ENCODE peak calls at places on chromosomes 1 and 21, in four cellular contexts. B is HepG2, N is GM12878, I is tibial nerve. L is an unnamed sample.

GRCh38 chr1:223760833-223761232 is 48.5 kb downstream of the CAPN2 start:
- DNase-seq in B (no peak), N (no peak), I (no peak), L (no peak)

GRCh38 chr1:181128592-181129497 is 40.3 kb downstream of the IER5 start:
- DNase-seq in B (no peak), N (no peak), I (no peak), L (no peak)

GRCh38 chr1:116375165-116375883 is 2.3 kb downstream of the ATP1A1 start:
- DNase-seq in B (peak; percentile 25), N (no peak), I (no peak), L (no peak)

GRCh38 chr1:210783925-210784324 is 350.0 kb downstream of the KCNH1 start:
- DNase-seq in B (no peak), N (no peak), I (no peak), L (no peak)

GRCh38 chr21:35252831-35253230 is 203.7 kb upstream of the RUNX1 start:
- DNase-seq in B (no peak), N (no peak), I (no peak), L (no peak)

GRCh38 chr1:228036701-228037231 is 30.0 kb downstream of the WNT3A start:
- DNase-seq in B (no peak), N (no peak), I (no peak), L (no peak)

GRCh38 chr21:43921602-43921978 is 56.6 kb downstream of the AGPAT3 start:
- DNase-seq in B (peak; percentile 64), N (peak; percentile 39), I (no peak), L (no peak)

GRCh38 chr1:220894025-220894923 is 15.0 kb downstream of the HLX start:
- DNase-seq in B (no peak), N (no peak), I (no peak), L (no peak)

GRCh38 chr21:34522284-34522683 is 10.3 kb upstream of the KCNE1 start:
- DNase-seq in B (peak; percentile 93), N (no peak), I (no peak), L (no peak)

GRCh38 chr1:65762081-65762862 is 30.4 kb upstream of the PDE4B start:
- DNase-seq in B (no peak), N (no peak), I (no peak), L (no peak)

GRCh38 chr21:34640858-34641257 is 25.9 kb upstream of the RCAN1 start:
- DNase-seq in B (no peak), N (no peak), I (no peak), L (no peak)

GRCh38 chr1:228379165-228379460 is 27.5 kb downstream of the TRIM11 start:
- DNase-seq in B (no peak), N (no peak), I (no peak), L (no peak)

GRCh38 chr21:25963186-25963585 is 207.4 kb downstream of the APP start:
- DNase-seq in B (no peak), N (no peak), I (no peak), L (no peak)

GRCh38 chr21:37670883-37671282 is 245.4 kb downstream of the KCNJ6 start:
- DNase-seq in B (peak; percentile 6), N (no peak), I (no peak), L (no peak)

GRCh38 chr1:43255438-43256210 is 14.2 kb upstream of the TMEM125 start:
- DNase-seq in B (no peak), N (no peak), I (no peak), L (peak; percentile 78)

GRCh38 chr1:168379110-168379860 is 98.6 kb downstream of the TBX19 start:
- DNase-seq in B (no peak), N (no peak), I (no peak), L (no peak)

GRCh38 chr1:109824349-109825115 is 60.8 kb upstream of the EPS8L3 start:
- DNase-seq in B (no peak), N (no peak), I (no peak), L (no peak)

GRCh38 chr1:215523128-215523861 is 43.8 kb upstream of the KCTD3 start:
- DNase-seq in B (no peak), N (no peak), I (no peak), L (no peak)

GRCh38 chr21:36861924-36862323 is 104.5 kb downstream of the HLCS start:
- DNase-seq in B (no peak), N (no peak), I (no peak), L (no peak)

GRCh38 chr1:165661691-165662090 is 30.7 kb downstream of the MGST3 start:
- DNase-seq in B (no peak), N (no peak), I (no peak), L (no peak)

GRCh38 chr1:203081465-203082355 is 4.1 kb downstream of the MYOG start:
- DNase-seq in B (no peak), N (no peak), I (no peak), L (peak; percentile 8)

GRCh38 chr1:83641206-83641658 is 357.7 kb downstream of the TTLL7 start:
- DNase-seq in B (no peak), N (no peak), I (no peak), L (no peak)

GRCh38 chr1:38735651-38736161 is 123.9 kb downstream of the RRAGC start:
- DNase-seq in B (no peak), N (no peak), I (no peak), L (no peak)

GRCh38 chr1:166865931-166866330 is 10.1 kb downstream of the TADA1 start:
- DNase-seq in B (no peak), N (no peak), I (no peak), L (no peak)

GRCh38 chr1:31756578-31756977 is 7.6 kb downstream of the ADGRB2 start:
- DNase-seq in B (no peak), N (no peak), I (no peak), L (no peak)

GRCh38 chr1:185916866-185917265 is 182.7 kb downstream of the HMCN1 start:
- DNase-seq in B (no peak), N (no peak), I (no peak), L (no peak)

GRCh38 chr1:87327362-87328120 is 1.1 kb upstream of the LMO4 start:
- DNase-seq in B (no peak), N (no peak), I (no peak), L (no peak)

GRCh38 chr1:91501527-91501859 is 842 bp downstream of the CDC7 start:
- DNase-seq in B (no peak), N (no peak), I (no peak), L (no peak)

GRCh38 chr1:99849413-99849743 is 783 bp upstream of the AGL start:
- DNase-seq in B (peak; percentile 29), N (peak; percentile 7), I (no peak), L (no peak)

GRCh38 chr1:248243204-248243603 is 12.0 kb downstream of the OR2M4 start:
- DNase-seq in B (peak; percentile 12), N (peak; percentile 17), I (no peak), L (no peak)

GRCh38 chr21:41783476-41784150 is 16.8 kb upstream of the RIPK4 start:
- DNase-seq in B (no peak), N (no peak), I (no peak), L (peak; percentile 85)

DNA sequence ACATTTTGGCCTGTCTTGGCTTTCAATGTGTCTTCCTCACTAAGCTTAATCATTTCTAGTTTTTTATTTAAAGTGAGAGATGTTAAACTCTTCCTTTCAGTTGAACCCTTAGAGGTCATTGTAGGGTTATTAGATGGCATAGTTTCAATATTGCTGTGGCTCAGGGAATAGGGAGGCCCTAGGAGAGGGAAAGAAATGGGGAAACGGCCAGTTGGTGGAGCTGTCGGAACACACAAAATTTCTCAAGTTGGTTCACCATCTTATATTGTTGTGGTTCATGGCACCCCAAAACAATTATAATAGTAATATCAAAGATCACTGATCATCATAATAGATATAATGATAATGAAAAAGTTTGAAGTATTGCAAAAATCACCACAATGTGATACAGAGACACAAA is 31.4 kb upstream of the KAZN start:
- DNase-seq in B (no peak), N (no peak), I (no peak), L (no peak)
- TF ChIP-seq CTCF in B (peak; percentile 19), N (no peak), I (no peak), L (no peak)

DNA sequence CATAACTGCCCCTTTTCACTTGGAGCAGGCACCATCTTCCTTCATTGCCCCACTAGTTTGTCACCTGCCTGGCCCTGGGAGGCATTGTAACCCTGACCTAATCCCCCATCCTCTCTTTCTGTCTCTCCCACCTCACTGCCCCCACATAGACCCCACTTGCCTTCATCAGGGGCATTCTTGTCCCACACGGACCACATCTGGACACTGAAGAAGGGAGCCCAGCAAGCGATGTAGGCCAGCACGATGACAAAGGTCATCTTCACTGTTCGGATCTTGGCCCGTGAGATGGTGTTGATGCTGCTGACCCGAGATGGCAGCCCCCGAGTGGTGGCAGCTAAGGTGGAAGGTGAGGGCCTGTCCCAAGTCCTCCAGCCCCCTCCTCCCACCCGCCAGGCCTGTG is 1.4 kb downstream of the AVPR1B start:
- DNase-seq in B (no peak), N (no peak), I (no peak), L (no peak)
- H3K27ac ChIP-seq in B (no peak overlapping the region), N (no peak overlapping the region), I (no peak overlapping the region), L (no peak overlapping the region)

GRCh38 chr1:46522969-46523320 is 28.5 kb downstream of the KNCN start:
- DNase-seq in B (no peak), N (no peak), I (no peak), L (no peak)

GRCh38 chr1:46525253-46525983 is 26.0 kb downstream of the KNCN start:
- DNase-seq in B (no peak), N (no peak), I (no peak), L (no peak)

GRCh38 chr1:46524843-46525242 is 26.6 kb downstream of the KNCN start:
- DNase-seq in B (no peak), N (no peak), I (no peak), L (no peak)

GRCh38 chr1:46522184-46522968 is 29.1 kb downstream of the KNCN start:
- DNase-seq in B (no peak), N (no peak), I (peak; percentile 32), L (peak; percentile 58)

DNA sequence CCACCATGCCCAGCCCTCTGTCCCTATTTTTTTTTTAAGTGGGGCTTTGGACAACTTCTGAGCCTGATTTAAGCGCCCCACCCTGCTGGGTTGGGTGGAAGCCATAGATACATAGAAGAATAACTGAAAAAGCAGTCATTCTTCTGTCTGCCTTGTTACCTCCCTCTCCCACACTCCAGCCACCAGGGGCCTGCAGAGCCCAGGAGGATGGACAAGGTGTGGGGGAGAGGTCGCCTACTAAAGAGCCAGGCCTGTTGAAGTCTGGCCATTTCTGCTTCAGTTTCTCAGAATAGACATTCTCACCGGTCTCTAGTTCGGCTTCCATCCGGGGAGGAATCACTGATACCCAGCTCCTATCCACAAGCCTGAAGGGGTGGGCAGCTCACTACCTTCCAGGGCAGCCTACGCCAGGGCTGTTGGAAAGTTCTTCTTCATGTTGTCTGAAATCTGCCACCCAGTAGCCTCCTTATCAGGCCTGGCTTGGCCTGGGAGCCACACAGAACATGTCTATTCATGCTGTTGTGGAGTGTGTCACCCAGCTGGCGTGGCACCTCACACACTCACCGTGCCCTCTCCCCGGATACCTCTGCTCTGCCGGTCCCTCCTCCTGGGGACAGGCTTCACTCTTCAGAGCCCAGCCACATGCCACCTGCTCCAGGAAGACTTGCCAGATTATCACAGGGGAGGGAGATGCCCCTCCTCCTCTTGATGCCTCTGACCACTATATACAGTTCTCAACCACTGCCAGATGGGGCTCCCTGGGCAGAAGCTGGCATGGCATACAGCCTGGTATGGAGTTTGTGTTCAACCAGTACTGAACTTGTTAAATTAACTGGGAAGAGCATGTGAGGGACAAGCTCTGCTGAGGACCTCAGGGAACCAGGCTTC is 27.6 kb downstream of the KNCN start:
- DNase-seq in B (no peak), N (no peak), I (no peak), L (no peak)
- TF ChIP-seq EP300 in B (no peak), N (no peak), I (no peak), L (no peak)

DNA sequence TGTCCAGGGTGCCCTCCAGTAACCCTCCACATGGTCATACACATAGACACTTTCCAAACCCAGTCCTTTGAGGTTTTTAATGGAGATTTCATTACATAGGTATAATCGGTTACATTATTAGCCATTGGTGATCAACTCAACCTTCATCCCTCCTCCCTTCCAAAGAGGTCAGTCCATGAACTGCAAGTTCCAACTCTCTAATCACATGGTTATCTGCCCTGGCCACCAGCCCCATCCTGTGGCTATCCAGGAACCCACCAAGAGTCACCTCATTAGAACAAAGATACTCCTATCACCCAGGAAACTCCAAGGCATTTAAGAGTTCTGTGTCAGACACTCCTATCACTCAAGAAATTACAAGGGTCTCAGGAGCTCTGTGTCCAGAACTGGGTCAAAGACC is 12.2 kb downstream of the ATP1A4 start:
- DNase-seq in B (peak; percentile 56), N (no peak), I (no peak), L (no peak)
- TF ChIP-seq CTCF in B (peak; percentile 56), N (no peak), I (no peak), L (no peak)